ENCODE peak calls at places on chromosomes 3 and 15, in eight cellular contexts. One of them, this sample, is unnamed.

GRCh38 chr15:29802411-29802810 is 19.9 kb downstream of the TJP1 start:
- DNase-seq in A549: no peak
- DNase-seq in GM12878: no peak
- DNase-seq in Peyer's patch: no peak
- DNase-seq in upper lobe of left lung: no peak
- DNase-seq in body of pancreas: no peak
- DNase-seq in suprapubic skin: no peak
- DNase-seq in IMR-90: no peak
- DNase-seq in this sample: no peak

GRCh38 chr3:42590989-42591756 is 513 bp downstream of the SS18L2 start:
- DNase-seq in GM12878: no peak
- DNase-seq in upper lobe of left lung: no peak
- DNase-seq in suprapubic skin: no peak
- DNase-seq in IMR-90: no peak
- DNase-seq in Peyer's patch: no peak
- DNase-seq in body of pancreas: no peak
- DNase-seq in A549: no peak
- DNase-seq in this sample: no peak

GRCh38 chr3:129004639-129005295 is 3.7 kb downstream of the EFCC1 start:
- DNase-seq in body of pancreas: no peak
- DNase-seq in suprapubic skin: no peak
- DNase-seq in Peyer's patch: no peak
- DNase-seq in A549: no peak
- DNase-seq in GM12878: no peak
- DNase-seq in upper lobe of left lung: no peak
- DNase-seq in IMR-90: no peak
- DNase-seq in this sample: no peak

GRCh38 chr3:42518800-42519567 is 16.5 kb downstream of the VIPR1 start:
- DNase-seq in A549: no peak
- DNase-seq in body of pancreas: no peak
- DNase-seq in GM12878: no peak
- DNase-seq in suprapubic skin: no peak
- DNase-seq in upper lobe of left lung: no peak
- DNase-seq in Peyer's patch: no peak
- DNase-seq in IMR-90: no peak
- DNase-seq in this sample: peak

GRCh38 chr15:29826908-29827307 is 4.6 kb upstream of the TJP1 start:
- DNase-seq in IMR-90: no peak
- DNase-seq in suprapubic skin: no peak
- DNase-seq in A549: no peak
- DNase-seq in GM12878: no peak
- DNase-seq in upper lobe of left lung: no peak
- DNase-seq in body of pancreas: no peak
- DNase-seq in Peyer's patch: no peak
- DNase-seq in this sample: no peak

GRCh38 chr15:27694506-27695077 is 404.5 kb downstream of the OCA2 start:
- DNase-seq in suprapubic skin: no peak
- DNase-seq in upper lobe of left lung: no peak
- DNase-seq in A549: no peak
- DNase-seq in Peyer's patch: no peak
- DNase-seq in IMR-90: no peak
- DNase-seq in GM12878: no peak
- DNase-seq in body of pancreas: no peak
- DNase-seq in this sample: no peak

GRCh38 chr3:99920530-99921376 is 103.1 kb downstream of the CMSS1 start:
- DNase-seq in A549: no peak
- DNase-seq in suprapubic skin: peak
- DNase-seq in upper lobe of left lung: peak
- DNase-seq in GM12878: no peak
- DNase-seq in IMR-90: peak
- DNase-seq in Peyer's patch: peak
- DNase-seq in body of pancreas: peak
- DNase-seq in this sample: peak

GRCh38 chr15:36903922-36904479 is 196.3 kb downstream of the MEIS2 start:
- DNase-seq in IMR-90: no peak
- DNase-seq in body of pancreas: peak
- DNase-seq in A549: no peak
- DNase-seq in suprapubic skin: no peak
- DNase-seq in Peyer's patch: no peak
- DNase-seq in upper lobe of left lung: no peak
- DNase-seq in GM12878: no peak
- DNase-seq in this sample: no peak

GRCh38 chr3:157127831-157128767 is 31.8 kb downstream of the CCNL1 start:
- DNase-seq in IMR-90: peak
- DNase-seq in A549: peak
- DNase-seq in Peyer's patch: peak
- DNase-seq in body of pancreas: peak
- DNase-seq in upper lobe of left lung: peak
- DNase-seq in GM12878: no peak
- DNase-seq in suprapubic skin: no peak
- DNase-seq in this sample: peak

GRCh38 chr15:89400121-89400996 is 65.7 kb upstream of the POLG start:
- DNase-seq in Peyer's patch: no peak
- DNase-seq in upper lobe of left lung: no peak
- DNase-seq in body of pancreas: no peak
- DNase-seq in suprapubic skin: no peak
- DNase-seq in GM12878: no peak
- DNase-seq in A549: peak
- DNase-seq in IMR-90: no peak
- DNase-seq in this sample: no peak

GRCh38 chr3:184117649-184118048 is 17.5 kb upstream of the EIF2B5 start:
- DNase-seq in suprapubic skin: no peak
- DNase-seq in upper lobe of left lung: no peak
- DNase-seq in GM12878: no peak
- DNase-seq in A549: no peak
- DNase-seq in body of pancreas: no peak
- DNase-seq in Peyer's patch: no peak
- DNase-seq in IMR-90: no peak
- DNase-seq in this sample: peak

GRCh38 chr3:50292924-50293801 is 934 bp upstream of the IFRD2 start:
- DNase-seq in GM12878: no peak
- DNase-seq in IMR-90: no peak
- DNase-seq in upper lobe of left lung: no peak
- DNase-seq in suprapubic skin: no peak
- DNase-seq in Peyer's patch: peak
- DNase-seq in A549: no peak
- DNase-seq in body of pancreas: peak
- DNase-seq in this sample: no peak

GRCh38 chr3:38136272-38136806 is 588 bp downstream of the ACAA1 start:
- DNase-seq in IMR-90: peak
- DNase-seq in Peyer's patch: no peak
- DNase-seq in suprapubic skin: peak
- DNase-seq in upper lobe of left lung: peak
- DNase-seq in A549: no peak
- DNase-seq in body of pancreas: peak
- DNase-seq in GM12878: no peak
- DNase-seq in this sample: peak

GRCh38 chr3:24388611-24389010 is 106.0 kb downstream of the THRB start:
- DNase-seq in Peyer's patch: no peak
- DNase-seq in body of pancreas: no peak
- DNase-seq in A549: no peak
- DNase-seq in upper lobe of left lung: no peak
- DNase-seq in suprapubic skin: no peak
- DNase-seq in GM12878: no peak
- DNase-seq in IMR-90: no peak
- DNase-seq in this sample: no peak

GRCh38 chr15:39497016-39497758 is 83.7 kb upstream of the THBS1 start:
- DNase-seq in body of pancreas: no peak
- DNase-seq in suprapubic skin: no peak
- DNase-seq in GM12878: no peak
- DNase-seq in Peyer's patch: no peak
- DNase-seq in IMR-90: no peak
- DNase-seq in A549: no peak
- DNase-seq in upper lobe of left lung: no peak
- DNase-seq in this sample: no peak

GRCh38 chr15:25663515-25663914 is 199.6 kb downstream of the ATP10A start:
- DNase-seq in IMR-90: no peak
- DNase-seq in A549: no peak
- DNase-seq in upper lobe of left lung: peak
- DNase-seq in GM12878: no peak
- DNase-seq in Peyer's patch: no peak
- DNase-seq in suprapubic skin: peak
- DNase-seq in body of pancreas: no peak
- DNase-seq in this sample: no peak

GRCh38 chr3:142053244-142053643 is 96.1 kb downstream of the TFDP2 start:
- DNase-seq in body of pancreas: no peak
- DNase-seq in A549: no peak
- DNase-seq in suprapubic skin: no peak
- DNase-seq in GM12878: no peak
- DNase-seq in IMR-90: no peak
- DNase-seq in upper lobe of left lung: no peak
- DNase-seq in Peyer's patch: no peak
- DNase-seq in this sample: no peak

GRCh38 chr15:69117431-69117841 is 43.0 kb upstream of the GLCE start:
- DNase-seq in body of pancreas: no peak
- DNase-seq in A549: no peak
- DNase-seq in GM12878: no peak
- DNase-seq in upper lobe of left lung: no peak
- DNase-seq in suprapubic skin: no peak
- DNase-seq in Peyer's patch: no peak
- DNase-seq in IMR-90: no peak
- DNase-seq in this sample: peak

DNA sequence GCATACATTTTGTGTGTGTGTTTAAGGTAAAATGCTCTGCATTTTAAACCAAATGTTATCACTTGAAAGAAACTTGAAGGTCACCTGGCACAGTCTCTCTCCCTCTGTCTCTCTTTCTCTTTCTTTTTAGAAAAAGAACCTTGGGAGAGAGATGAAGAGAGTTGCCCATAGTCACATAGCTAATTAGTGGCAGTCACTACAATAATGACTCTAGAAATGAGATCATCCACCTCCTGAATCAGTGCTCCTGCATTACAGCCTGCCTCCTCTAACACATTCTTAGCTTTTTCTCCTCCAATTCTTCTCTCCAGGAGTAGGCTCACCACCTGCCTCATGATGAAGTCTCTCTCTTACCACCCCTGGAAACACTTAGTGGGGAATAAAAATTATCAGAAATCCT is 2.5 kb downstream of the MYH15 start:
- DNase-seq in A549: no peak
- DNase-seq in suprapubic skin: no peak
- DNase-seq in upper lobe of left lung: no peak
- DNase-seq in body of pancreas: no peak
- DNase-seq in Peyer's patch: no peak
- DNase-seq in GM12878: no peak
- DNase-seq in IMR-90: no peak
- DNase-seq in this sample: no peak
- TF ChIP-seq POLR2A in A549: no peak
- TF ChIP-seq POLR2A in suprapubic skin: no peak
- TF ChIP-seq POLR2A in upper lobe of left lung: no peak
- TF ChIP-seq POLR2A in body of pancreas: no peak
- TF ChIP-seq POLR2A in Peyer's patch: no peak
- TF ChIP-seq POLR2A in GM12878: no peak
- TF ChIP-seq POLR2A in IMR-90: no peak
- TF ChIP-seq POLR2A in this sample: no peak

DNA sequence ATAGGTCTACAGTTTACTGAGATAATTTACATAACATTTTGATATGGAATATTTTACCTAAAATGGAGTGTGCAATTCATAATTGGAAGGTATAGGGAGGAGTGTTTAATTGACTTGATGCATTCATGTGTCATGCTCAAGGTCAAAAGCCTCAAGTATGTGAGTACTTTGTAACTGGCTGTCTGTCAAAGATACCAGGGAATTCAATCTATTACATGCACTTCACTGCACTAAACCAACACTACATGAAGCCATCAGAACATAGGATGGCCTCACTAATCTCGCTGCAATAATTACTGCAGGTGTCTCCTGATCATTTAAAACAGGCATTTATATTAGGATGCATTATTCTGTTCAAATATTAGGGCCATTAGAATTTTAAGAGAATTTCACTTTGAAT is 367.2 kb downstream of the CNTN4 start:
- DNase-seq in Peyer's patch: no peak
- DNase-seq in suprapubic skin: no peak
- DNase-seq in IMR-90: no peak
- DNase-seq in A549: no peak
- DNase-seq in upper lobe of left lung: no peak
- DNase-seq in GM12878: no peak
- DNase-seq in body of pancreas: no peak
- DNase-seq in this sample: no peak
- TF ChIP-seq POLR2A in Peyer's patch: no peak
- TF ChIP-seq POLR2A in suprapubic skin: no peak
- TF ChIP-seq POLR2A in IMR-90: no peak
- TF ChIP-seq POLR2A in A549: no peak
- TF ChIP-seq POLR2A in upper lobe of left lung: no peak
- TF ChIP-seq POLR2A in GM12878: no peak
- TF ChIP-seq POLR2A in body of pancreas: no peak
- TF ChIP-seq POLR2A in this sample: no peak

DNA sequence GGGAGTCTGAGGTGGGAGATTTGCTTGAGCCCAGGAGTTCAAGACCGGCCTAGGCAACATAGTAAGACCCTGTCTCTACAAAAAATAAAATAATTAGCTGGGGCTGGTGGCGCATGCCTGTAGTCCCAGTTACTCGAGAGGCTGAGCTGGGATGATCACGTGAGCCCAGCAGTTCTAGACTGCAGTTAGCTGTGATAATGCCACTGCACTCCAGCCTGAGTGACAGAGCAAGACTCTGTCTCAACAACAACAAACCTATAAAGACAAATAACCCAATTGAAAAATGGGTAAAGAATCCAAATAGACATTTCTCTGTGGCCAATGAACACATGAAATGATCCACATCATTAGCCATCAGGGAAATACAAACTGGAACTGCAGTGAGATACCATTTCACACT is 1.1 kb upstream of the RPL32 start:
- DNase-seq in IMR-90: no peak
- DNase-seq in suprapubic skin: no peak
- DNase-seq in Peyer's patch: no peak
- DNase-seq in A549: no peak
- DNase-seq in body of pancreas: no peak
- DNase-seq in upper lobe of left lung: no peak
- DNase-seq in GM12878: no peak
- DNase-seq in this sample: no peak
- TF ChIP-seq POLR2A in IMR-90: no peak
- TF ChIP-seq POLR2A in suprapubic skin: no peak
- TF ChIP-seq POLR2A in Peyer's patch: no peak
- TF ChIP-seq POLR2A in A549: no peak
- TF ChIP-seq POLR2A in body of pancreas: no peak
- TF ChIP-seq POLR2A in upper lobe of left lung: no peak
- TF ChIP-seq POLR2A in GM12878: no peak
- TF ChIP-seq POLR2A in this sample: no peak

GRCh38 chr3:108030915-108031425 is 59.9 kb downstream of the CD47 start:
- DNase-seq in Peyer's patch: no peak
- DNase-seq in upper lobe of left lung: no peak
- DNase-seq in GM12878: no peak
- DNase-seq in body of pancreas: no peak
- DNase-seq in A549: no peak
- DNase-seq in IMR-90: no peak
- DNase-seq in suprapubic skin: no peak
- DNase-seq in this sample: no peak

GRCh38 chr3:108024146-108024836 is 66.5 kb downstream of the CD47 start:
- DNase-seq in IMR-90: peak
- DNase-seq in suprapubic skin: no peak
- DNase-seq in Peyer's patch: no peak
- DNase-seq in GM12878: no peak
- DNase-seq in A549: no peak
- DNase-seq in body of pancreas: no peak
- DNase-seq in upper lobe of left lung: no peak
- DNase-seq in this sample: no peak

GRCh38 chr3:108031893-108032292 is 58.9 kb downstream of the CD47 start:
- DNase-seq in Peyer's patch: no peak
- DNase-seq in A549: peak
- DNase-seq in suprapubic skin: no peak
- DNase-seq in IMR-90: peak
- DNase-seq in GM12878: no peak
- DNase-seq in body of pancreas: no peak
- DNase-seq in upper lobe of left lung: no peak
- DNase-seq in this sample: no peak

GRCh38 chr3:108029466-108029865 is 61.4 kb downstream of the CD47 start:
- DNase-seq in A549: no peak
- DNase-seq in GM12878: no peak
- DNase-seq in Peyer's patch: no peak
- DNase-seq in suprapubic skin: no peak
- DNase-seq in body of pancreas: no peak
- DNase-seq in IMR-90: no peak
- DNase-seq in upper lobe of left lung: no peak
- DNase-seq in this sample: no peak
- TF ChIP-seq POLR2A in A549: no peak
- TF ChIP-seq POLR2A in GM12878: no peak
- TF ChIP-seq POLR2A in Peyer's patch: no peak
- TF ChIP-seq POLR2A in suprapubic skin: no peak
- TF ChIP-seq POLR2A in body of pancreas: no peak
- TF ChIP-seq POLR2A in IMR-90: no peak
- TF ChIP-seq POLR2A in upper lobe of left lung: no peak
- TF ChIP-seq POLR2A in this sample: no peak

This sample was measured in erythroblast.